ENCODE peak calls at places on chromosomes 12 and 14, in seven cellular contexts. One of them, this sample, is unnamed.
A peak's percentile ranks its signal among the peaks of the same experiment; 100 is the strongest.

GRCh38 chr12:48004039-48004940 is at the start of gene COL2A1:
- DNase-seq in endothelial cell of umbilical vein: peak; percentile 27
- DNase-seq in fibroblast of lung: peak; percentile 15
- DNase-seq in PC-9: no peak
- DNase-seq in astrocyte: no peak
- DNase-seq in PC-3: peak; percentile 27
- DNase-seq in IMR-90: peak; percentile 12
- DNase-seq in this sample: no peak

GRCh38 chr12:98895086-98895651 is 250.1 kb downstream of the APAF1 start:
- DNase-seq in endothelial cell of umbilical vein: no peak
- DNase-seq in fibroblast of lung: no peak
- DNase-seq in PC-9: no peak
- DNase-seq in astrocyte: no peak
- DNase-seq in PC-3: no peak
- DNase-seq in IMR-90: no peak
- DNase-seq in this sample: no peak

GRCh38 chr14:34124585-34124984 is 173.7 kb upstream of the EGLN3 start:
- DNase-seq in endothelial cell of umbilical vein: no peak
- DNase-seq in fibroblast of lung: no peak
- DNase-seq in PC-9: no peak
- DNase-seq in astrocyte: no peak
- DNase-seq in PC-3: no peak
- DNase-seq in IMR-90: no peak
- DNase-seq in this sample: no peak

GRCh38 chr12:85865905-85866304 is 8.2 kb upstream of the NTS start:
- DNase-seq in endothelial cell of umbilical vein: no peak
- DNase-seq in fibroblast of lung: no peak
- DNase-seq in PC-9: no peak
- DNase-seq in astrocyte: peak; percentile 18
- DNase-seq in PC-3: no peak
- DNase-seq in IMR-90: no peak
- DNase-seq in this sample: no peak

GRCh38 chr12:132099739-132100138 is 44.4 kb downstream of the DDX51 start:
- DNase-seq in endothelial cell of umbilical vein: no peak
- DNase-seq in fibroblast of lung: no peak
- DNase-seq in PC-9: no peak
- DNase-seq in astrocyte: no peak
- DNase-seq in PC-3: no peak
- DNase-seq in IMR-90: no peak
- DNase-seq in this sample: no peak

GRCh38 chr12:52360663-52361271 is 6.5 kb downstream of the KRT85 start:
- DNase-seq in endothelial cell of umbilical vein: no peak
- DNase-seq in fibroblast of lung: no peak
- DNase-seq in PC-9: no peak
- DNase-seq in astrocyte: no peak
- DNase-seq in PC-3: no peak
- DNase-seq in IMR-90: no peak
- DNase-seq in this sample: no peak

GRCh38 chr12:109111775-109112491 is 4.5 kb upstream of the ACACB start:
- DNase-seq in endothelial cell of umbilical vein: peak; percentile 80
- DNase-seq in fibroblast of lung: peak; percentile 71
- DNase-seq in PC-9: peak; percentile 48
- DNase-seq in astrocyte: peak; percentile 24
- DNase-seq in PC-3: peak; percentile 74
- DNase-seq in IMR-90: peak; percentile 49
- DNase-seq in this sample: peak; percentile 48

GRCh38 chr12:27823038-27823437 is 43.0 kb upstream of the MANSC4 start:
- DNase-seq in endothelial cell of umbilical vein: no peak
- DNase-seq in fibroblast of lung: no peak
- DNase-seq in PC-9: no peak
- DNase-seq in astrocyte: no peak
- DNase-seq in PC-3: no peak
- DNase-seq in IMR-90: no peak
- DNase-seq in this sample: no peak

GRCh38 chr12:26383041-26383440 is 187.7 kb downstream of the SSPN start:
- DNase-seq in endothelial cell of umbilical vein: no peak
- DNase-seq in fibroblast of lung: no peak
- DNase-seq in PC-9: no peak
- DNase-seq in astrocyte: no peak
- DNase-seq in PC-3: no peak
- DNase-seq in IMR-90: no peak
- DNase-seq in this sample: no peak

GRCh38 chr12:997505-997904 is 6.5 kb downstream of the ERC1 start:
- DNase-seq in endothelial cell of umbilical vein: no peak
- DNase-seq in fibroblast of lung: no peak
- DNase-seq in PC-9: no peak
- DNase-seq in astrocyte: no peak
- DNase-seq in PC-3: no peak
- DNase-seq in IMR-90: no peak
- DNase-seq in this sample: no peak

GRCh38 chr14:22929848-22930364 is 730 bp upstream of the PRMT5 start:
- DNase-seq in endothelial cell of umbilical vein: no peak
- DNase-seq in fibroblast of lung: no peak
- DNase-seq in PC-9: no peak
- DNase-seq in astrocyte: no peak
- DNase-seq in PC-3: no peak
- DNase-seq in IMR-90: no peak
- DNase-seq in this sample: no peak

GRCh38 chr12:45216297-45216982 is 545 bp downstream of the ANO6 start:
- DNase-seq in endothelial cell of umbilical vein: peak; percentile 67
- DNase-seq in fibroblast of lung: peak; percentile 48
- DNase-seq in PC-9: peak; percentile 37
- DNase-seq in astrocyte: peak; percentile 32
- DNase-seq in PC-3: peak; percentile 57
- DNase-seq in IMR-90: peak; percentile 49
- DNase-seq in this sample: peak; percentile 51

GRCh38 chr14:54637829-54638446 is 71.0 kb downstream of the SAMD4A start:
- DNase-seq in endothelial cell of umbilical vein: peak; percentile 89
- DNase-seq in fibroblast of lung: peak; percentile 59
- DNase-seq in PC-9: no peak
- DNase-seq in astrocyte: peak; percentile 83
- DNase-seq in PC-3: peak; percentile 97
- DNase-seq in IMR-90: peak; percentile 92
- DNase-seq in this sample: no peak

GRCh38 chr12:114679942-114680341 is 4.0 kb downstream of the TBX3 start:
- DNase-seq in endothelial cell of umbilical vein: no peak
- DNase-seq in fibroblast of lung: no peak
- DNase-seq in PC-9: no peak
- DNase-seq in astrocyte: no peak
- DNase-seq in PC-3: peak; percentile 34
- DNase-seq in IMR-90: no peak
- DNase-seq in this sample: no peak

DNA sequence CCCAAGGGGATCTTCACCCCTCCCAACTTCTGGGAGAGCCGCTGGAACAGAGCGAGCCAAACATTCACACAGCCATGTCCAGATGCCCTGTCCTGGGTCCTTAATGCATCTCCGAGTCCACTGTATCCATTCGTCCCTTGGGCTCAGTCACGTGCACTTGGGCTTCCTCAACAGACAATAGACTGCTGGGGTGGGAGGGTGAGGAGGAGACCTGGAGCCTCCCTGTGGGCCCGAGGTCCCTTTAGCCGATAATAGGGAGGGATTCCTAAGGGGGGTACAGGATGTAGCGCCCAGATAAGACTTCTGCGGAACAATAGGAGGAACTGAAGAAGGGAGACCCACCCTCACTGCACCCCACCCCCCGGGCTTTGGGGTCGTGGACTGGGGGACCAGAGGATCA is 6.7 kb downstream of the ARHGEF25 start:
- DNase-seq in endothelial cell of umbilical vein: no peak
- DNase-seq in fibroblast of lung: no peak
- DNase-seq in PC-9: no peak
- DNase-seq in astrocyte: no peak
- DNase-seq in PC-3: no peak
- DNase-seq in IMR-90: no peak
- DNase-seq in this sample: no peak
- H3K27me3 ChIP-seq in endothelial cell of umbilical vein: peaks cover 46% of the 10 kb centered on the region
- H3K27me3 ChIP-seq in fibroblast of lung: peaks cover 28% of the 10 kb centered on the region
- H3K27me3 ChIP-seq in PC-9: peaks cover 98% of the 10 kb centered on the region
- H3K27me3 ChIP-seq in astrocyte: peaks cover 40% of the 10 kb centered on the region
- H3K27me3 ChIP-seq in PC-3: peaks cover 15% of the 10 kb centered on the region
- H3K27me3 ChIP-seq in IMR-90: peaks cover 32% of the 10 kb centered on the region
- H3K27me3 ChIP-seq in this sample: peaks cover 43% of the 10 kb centered on the region

DNA sequence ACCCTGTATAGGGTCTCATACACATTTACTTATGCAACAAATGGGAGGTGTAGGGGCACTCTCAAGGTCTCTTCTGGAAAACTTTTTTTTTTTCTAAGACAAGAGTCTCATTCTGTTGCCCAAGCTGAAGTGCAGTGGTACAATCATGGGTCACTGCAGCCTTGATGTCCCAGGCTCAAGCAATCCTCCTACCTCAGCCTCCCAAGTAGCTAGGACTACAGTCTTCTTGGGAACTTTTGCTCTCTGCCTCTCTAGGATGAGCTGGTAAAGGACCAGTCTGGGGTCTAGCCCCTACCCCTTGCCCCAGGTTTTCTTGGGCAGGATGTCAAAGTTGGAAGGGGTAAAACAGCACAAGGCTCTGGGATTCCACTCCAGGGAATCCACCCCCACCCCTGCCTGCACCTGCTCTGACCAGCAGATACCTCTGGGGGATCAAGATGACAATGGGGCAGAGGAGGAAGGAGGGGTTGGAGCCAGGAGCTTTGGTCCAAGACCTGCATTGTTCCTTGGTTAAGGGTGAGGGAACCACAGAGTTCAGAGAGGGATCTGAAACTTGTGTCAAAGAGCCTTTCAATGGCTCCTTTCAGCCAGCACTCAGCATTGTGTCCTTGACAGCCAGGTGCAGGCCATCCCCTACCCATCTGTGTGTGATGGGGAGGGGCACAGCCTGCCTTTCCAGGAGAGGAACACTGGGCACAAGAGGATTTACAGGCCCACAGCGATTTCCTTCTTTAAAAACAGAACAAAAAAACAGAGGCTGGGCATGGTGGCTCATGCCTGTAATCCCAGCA is 12.2 kb downstream of the CTDSP2 start:
- DNase-seq in endothelial cell of umbilical vein: no peak
- DNase-seq in fibroblast of lung: no peak
- DNase-seq in PC-9: no peak
- DNase-seq in astrocyte: no peak
- DNase-seq in PC-3: no peak
- DNase-seq in IMR-90: no peak
- DNase-seq in this sample: peak; percentile 36
- H4K20me1 ChIP-seq in endothelial cell of umbilical vein: peaks cover 10% of the 10 kb centered on the region
- H4K20me1 ChIP-seq in fibroblast of lung: peaks cover 3% of the 10 kb centered on the region
- H4K20me1 ChIP-seq in PC-9: peaks cover 96% of the 10 kb centered on the region
- H4K20me1 ChIP-seq in astrocyte: peaks cover 95% of the 10 kb centered on the region
- H4K20me1 ChIP-seq in PC-3: peaks cover 34% of the 10 kb centered on the region
- H4K20me1 ChIP-seq in IMR-90: peaks cover 98% of the 10 kb centered on the region
- H4K20me1 ChIP-seq in this sample: peaks cover 27% of the 10 kb centered on the region

DNA sequence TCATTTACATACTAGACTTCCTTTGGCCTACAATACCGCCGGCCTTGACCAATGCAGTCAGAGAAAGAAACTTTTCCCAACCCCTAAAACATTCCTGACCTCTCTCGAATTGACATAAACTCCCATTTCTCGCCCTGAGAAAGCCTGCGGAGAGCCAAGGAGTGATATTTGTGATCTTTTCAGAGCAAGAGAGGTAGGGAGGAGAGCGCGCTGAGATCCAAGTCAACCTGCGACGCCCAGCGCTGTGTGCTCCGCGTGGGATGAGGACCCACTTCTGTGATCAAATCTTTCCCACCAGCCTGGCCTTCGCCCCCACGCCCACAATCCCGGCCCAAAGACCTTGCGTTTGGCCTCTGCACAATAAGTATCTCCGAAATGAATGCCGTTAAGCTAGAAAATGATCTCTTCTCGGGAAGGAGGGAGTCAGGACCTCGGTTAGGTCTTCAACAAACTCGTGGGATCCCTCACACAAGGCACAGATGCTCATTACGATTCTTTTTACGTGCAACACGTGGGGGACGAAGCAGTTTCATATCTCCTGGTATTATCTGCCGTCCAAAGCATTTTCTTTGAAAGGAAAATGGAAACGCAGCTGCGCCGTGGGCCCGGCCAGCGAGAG is 6.3 kb upstream of the NPAS3 start:
- DNase-seq in endothelial cell of umbilical vein: no peak
- DNase-seq in fibroblast of lung: no peak
- DNase-seq in PC-9: no peak
- DNase-seq in astrocyte: peak; percentile 6
- DNase-seq in PC-3: no peak
- DNase-seq in IMR-90: no peak
- DNase-seq in this sample: no peak
- H3K27me3 ChIP-seq in endothelial cell of umbilical vein: peaks cover 52% of the 10 kb centered on the region
- H3K27me3 ChIP-seq in fibroblast of lung: peaks cover 54% of the 10 kb centered on the region
- H3K27me3 ChIP-seq in PC-9: peaks cover 37% of the 10 kb centered on the region
- H3K27me3 ChIP-seq in astrocyte: peaks cover 41% of the 10 kb centered on the region
- H3K27me3 ChIP-seq in PC-3: peaks cover 47% of the 10 kb centered on the region
- H3K27me3 ChIP-seq in IMR-90: peaks cover 45% of the 10 kb centered on the region
- H3K27me3 ChIP-seq in this sample: no peaks in the 10 kb centered on the region

GRCh38 chr12:9587903-9588600 is 19.7 kb downstream of the KLRB1 start:
- DNase-seq in endothelial cell of umbilical vein: no peak
- DNase-seq in fibroblast of lung: peak; percentile 5
- DNase-seq in PC-9: no peak
- DNase-seq in astrocyte: no peak
- DNase-seq in PC-3: no peak
- DNase-seq in IMR-90: no peak
- DNase-seq in this sample: no peak
- H4K20me1 ChIP-seq in endothelial cell of umbilical vein: no peaks in the 10 kb centered on the region
- H4K20me1 ChIP-seq in fibroblast of lung: no peaks in the 10 kb centered on the region
- H4K20me1 ChIP-seq in PC-9: no peaks in the 10 kb centered on the region
- H4K20me1 ChIP-seq in astrocyte: no peaks in the 10 kb centered on the region
- H4K20me1 ChIP-seq in PC-3: no peaks in the 10 kb centered on the region
- H4K20me1 ChIP-seq in IMR-90: no peaks in the 10 kb centered on the region
- H4K20me1 ChIP-seq in this sample: no peaks in the 10 kb centered on the region

GRCh38 chr14:60651051-60651935 is 2.0 kb upstream of the SIX1 start:
- DNase-seq in endothelial cell of umbilical vein: no peak
- DNase-seq in fibroblast of lung: no peak
- DNase-seq in PC-9: no peak
- DNase-seq in astrocyte: no peak
- DNase-seq in PC-3: no peak
- DNase-seq in IMR-90: no peak
- DNase-seq in this sample: no peak
- H3K27me3 ChIP-seq in endothelial cell of umbilical vein: peaks cover 78% of the 10 kb centered on the region
- H3K27me3 ChIP-seq in fibroblast of lung: peaks cover 59% of the 10 kb centered on the region
- H3K27me3 ChIP-seq in PC-9: no peaks in the 10 kb centered on the region
- H3K27me3 ChIP-seq in astrocyte: peaks cover 74% of the 10 kb centered on the region
- H3K27me3 ChIP-seq in PC-3: no peaks in the 10 kb centered on the region
- H3K27me3 ChIP-seq in IMR-90: no peaks in the 10 kb centered on the region
- H3K27me3 ChIP-seq in this sample: peaks cover 31% of the 10 kb centered on the region

GRCh38 chr14:101960225-101960624 is 4.1 kb upstream of the DYNC1H1 start:
- DNase-seq in endothelial cell of umbilical vein: peak; percentile 42
- DNase-seq in fibroblast of lung: no peak
- DNase-seq in PC-9: peak; percentile 20
- DNase-seq in astrocyte: no peak
- DNase-seq in PC-3: peak; percentile 48
- DNase-seq in IMR-90: no peak
- DNase-seq in this sample: peak; percentile 14
- H4K20me1 ChIP-seq in endothelial cell of umbilical vein: no peaks in the 10 kb centered on the region
- H4K20me1 ChIP-seq in fibroblast of lung: no peaks in the 10 kb centered on the region
- H4K20me1 ChIP-seq in PC-9: no peaks in the 10 kb centered on the region
- H4K20me1 ChIP-seq in astrocyte: no peaks in the 10 kb centered on the region
- H4K20me1 ChIP-seq in PC-3: no peaks in the 10 kb centered on the region
- H4K20me1 ChIP-seq in IMR-90: peaks cover 4% of the 10 kb centered on the region
- H4K20me1 ChIP-seq in this sample: no peaks in the 10 kb centered on the region

DNA sequence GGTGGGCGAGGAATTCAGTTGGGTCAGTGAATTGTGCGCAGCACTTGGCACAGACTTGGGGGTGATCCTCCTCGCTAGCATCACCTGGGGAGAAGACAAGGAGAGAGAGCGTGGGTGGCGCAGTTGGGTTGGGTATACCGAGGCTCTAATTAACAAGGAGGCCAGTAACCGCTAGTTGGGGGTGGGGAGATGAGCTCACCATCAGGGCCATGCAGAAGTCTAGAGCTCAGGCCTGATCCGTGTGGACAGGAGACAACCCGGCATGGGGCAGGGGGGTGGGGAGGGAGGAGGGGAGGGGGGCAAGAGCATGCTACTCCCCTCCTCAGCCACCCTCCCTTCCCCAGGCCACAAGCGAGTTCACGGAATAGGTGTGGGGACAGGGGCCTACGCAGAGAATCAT is 575 bp downstream of the SALL2 start:
- DNase-seq in endothelial cell of umbilical vein: no peak
- DNase-seq in fibroblast of lung: peak; percentile 19
- DNase-seq in PC-9: no peak
- DNase-seq in astrocyte: peak; percentile 13
- DNase-seq in PC-3: no peak
- DNase-seq in IMR-90: peak; percentile 20
- DNase-seq in this sample: no peak
- H3K27me3 ChIP-seq in endothelial cell of umbilical vein: peaks cover 21% of the 10 kb centered on the region
- H3K27me3 ChIP-seq in fibroblast of lung: no peaks in the 10 kb centered on the region
- H3K27me3 ChIP-seq in PC-9: no peaks in the 10 kb centered on the region
- H3K27me3 ChIP-seq in astrocyte: peaks cover under 1% of the 10 kb centered on the region
- H3K27me3 ChIP-seq in PC-3: no peaks in the 10 kb centered on the region
- H3K27me3 ChIP-seq in IMR-90: peaks cover 6% of the 10 kb centered on the region
- H3K27me3 ChIP-seq in this sample: no peaks in the 10 kb centered on the region